ENCODE peak calls at places on chromosomes 2 and 18, in nine cellular contexts. D is C1 segment of cervical spinal cord; L is midbrain; I is MCF 10A; J is cardiac muscle cell; O is Kasumi-1; G is activated CD8-positive, alpha-beta memory T cell treated with anti-CD3 and anti-CD28 coated beads for 48 hours; H is neural progenitor cell; S is NCI-H2227 treated with DMSO at 0.1 percent for 48 hours. Q is an unnamed sample.

GRCh38 chr18:37393945-37394609 is 171.5 kb downstream of the CELF4 start:
- DNase-seq in J (peak), S (peak), G (no peak), H (peak), I (peak), O (no peak), D (peak), L (peak), Q (peak)

GRCh38 chr2:47058061-47058931 is 96.8 kb downstream of the STPG4 start:
- DNase-seq in I (peak), L (peak), D (peak), O (peak), J (peak), G (no peak), S (no peak), H (no peak), Q (no peak)

GRCh38 chr2:235861383-235861782 is 306.8 kb downstream of the GBX2 start:
- DNase-seq in J (no peak), O (no peak), S (peak), H (no peak), G (no peak), I (no peak), L (no peak), D (no peak), Q (no peak)

GRCh38 chr2:138247302-138247701 is 254.3 kb upstream of the SPOPL start:
- DNase-seq in D (no peak), S (no peak), L (no peak), I (peak), G (no peak), H (no peak), J (no peak), O (no peak), Q (no peak)

GRCh38 chr18:44716697-44717163 is 36.0 kb downstream of the SETBP1 start:
- DNase-seq in I (peak), L (no peak), G (no peak), H (no peak), J (no peak), D (no peak), O (no peak), S (no peak), Q (no peak)

GRCh38 chr2:190860985-190861721 is 19.5 kb upstream of the GLS start:
- DNase-seq in J (no peak), H (peak), O (no peak), L (no peak), D (no peak), S (no peak), G (no peak), I (no peak), Q (peak)

GRCh38 chr2:169716229-169716886 is 17.3 kb upstream of the KLHL23 start:
- DNase-seq in H (no peak), D (no peak), S (no peak), G (no peak), L (no peak), I (no peak), J (peak), O (no peak), Q (no peak)

GRCh38 chr2:217186565-217187218 is 326.8 kb upstream of the TNP1 start:
- DNase-seq in H (no peak), D (no peak), L (no peak), I (no peak), O (no peak), J (no peak), S (no peak), G (no peak), Q (no peak)

GRCh38 chr2:173981520-173981919 is 16.3 kb upstream of the SP3 start:
- DNase-seq in G (no peak), O (no peak), I (no peak), L (no peak), J (no peak), D (no peak), H (no peak), S (no peak), Q (no peak)

GRCh38 chr18:11947214-11948119 is 33.8 kb upstream of the IMPA2 start:
- DNase-seq in H (peak), S (peak), L (peak), I (peak), J (peak), O (peak), D (peak), G (peak), Q (peak)

GRCh38 chr2:68807821-68808266 is 63.4 kb downstream of the BMP10 start:
- DNase-seq in S (no peak), G (no peak), O (peak), J (peak), D (no peak), H (no peak), I (peak), L (no peak), Q (no peak)

GRCh38 chr2:74658516-74658915 is 4.5 kb downstream of the SEMA4F start:
- DNase-seq in O (no peak), H (no peak), I (no peak), D (no peak), J (peak), G (no peak), L (no peak), S (no peak), Q (no peak)

GRCh38 chr2:201357216-201357615 is at the start of gene FLACC1:
- DNase-seq in D (no peak), I (peak), G (no peak), L (peak), J (peak), S (no peak), O (no peak), H (peak), Q (peak)

GRCh38 chr18:42163316-42163715 is 208.3 kb downstream of the PIK3C3 start:
- DNase-seq in J (no peak), G (no peak), D (no peak), H (no peak), O (no peak), S (no peak), L (no peak), I (no peak), Q (no peak)

GRCh38 chr2:159904127-159904564 is 106.1 kb upstream of the CD302 start:
- DNase-seq in D (no peak), I (no peak), J (no peak), O (peak), H (no peak), G (no peak), S (no peak), L (no peak), Q (no peak)

GRCh38 chr2:108351889-108352288 is 25.9 kb upstream of the SULT1C4 start:
- DNase-seq in H (no peak), I (peak), J (peak), S (no peak), G (no peak), L (no peak), O (no peak), D (no peak), Q (no peak)

GRCh38 chr2:218168635-218169462 is 2.1 kb upstream of the CXCR1 start:
- DNase-seq in S (no peak), O (peak), J (peak), L (peak), H (peak), D (no peak), G (peak), I (peak), Q (peak)

GRCh38 chr2:49770919-49771318 is 616.6 kb upstream of the FSHR start:
- DNase-seq in L (peak), I (peak), G (no peak), O (no peak), J (peak), S (no peak), D (peak), H (peak), Q (peak)

GRCh38 chr2:205775091-205775876 is 93.0 kb downstream of the NRP2 start:
- DNase-seq in I (peak), G (no peak), J (peak), D (no peak), S (peak), O (no peak), L (no peak), H (peak), Q (no peak)

GRCh38 chr2:215973954-215974699 is 39.2 kb downstream of the MREG start:
- DNase-seq in I (peak), D (no peak), S (no peak), L (no peak), G (no peak), H (no peak), O (peak), J (peak), Q (peak)

GRCh38 chr2:233063269-233063975 is 3.3 kb downstream of the INPP5D start:
- DNase-seq in S (no peak), H (peak), I (no peak), L (no peak), J (no peak), O (no peak), D (no peak), G (no peak), Q (no peak)

GRCh38 chr2:58131191-58132011 is 84.8 kb downstream of the VRK2 start:
- DNase-seq in I (no peak), J (peak), L (peak), D (no peak), S (peak), O (no peak), G (no peak), H (no peak), Q (no peak)

GRCh38 chr2:133936096-133936495 is 317.8 kb upstream of the MGAT5 start:
- DNase-seq in L (no peak), I (no peak), O (no peak), S (no peak), D (no peak), H (no peak), J (no peak), G (no peak), Q (no peak)

GRCh38 chr2:144546933-144547332 is 27.0 kb upstream of the ZEB2 start:
- DNase-seq in G (no peak), S (no peak), H (no peak), O (peak), D (no peak), J (no peak), I (no peak), L (no peak), Q (no peak)

GRCh38 chr2:96729748-96730147 is 10.1 kb downstream of the LMAN2L start:
- DNase-seq in S (no peak), O (no peak), J (no peak), H (no peak), I (no peak), L (no peak), G (no peak), D (no peak), Q (no peak)

GRCh38 chr2:1489486-1489885 is 76.2 kb downstream of the TPO start:
- DNase-seq in H (no peak), I (no peak), L (no peak), S (no peak), O (no peak), D (no peak), G (no peak), J (no peak), Q (no peak)

GRCh38 chr2:17680119-17680518 is 73.5 kb downstream of the SMC6 start:
- DNase-seq in L (no peak), O (no peak), G (no peak), H (no peak), S (no peak), J (peak), D (no peak), I (peak), Q (no peak)

GRCh38 chr18:76262956-76263955 is 231.8 kb downstream of the ZNF516 start:
- DNase-seq in O (no peak), J (no peak), I (no peak), D (no peak), S (peak), L (no peak), H (peak), G (no peak), Q (no peak)

GRCh38 chr18:63882333-63883141 is 5.0 kb upstream of the SERPINB2 start:
- DNase-seq in G (no peak), J (peak), S (no peak), H (no peak), I (peak), O (no peak), D (no peak), L (no peak), Q (peak)

GRCh38 chr2:183533021-183533420 is 408.8 kb downstream of the NUP35 start:
- DNase-seq in G (no peak), L (no peak), D (no peak), I (no peak), J (no peak), H (no peak), S (no peak), O (no peak), Q (no peak)

GRCh38 chr18:8116346-8117007 is 492.8 kb upstream of the RAB12 start:
- DNase-seq in D (no peak), J (peak), S (no peak), G (no peak), I (peak), O (no peak), L (no peak), H (no peak), Q (peak)

GRCh38 chr2:36967236-36967876 is 1.0 kb upstream of the STRN start:
- DNase-seq in G (no peak), O (peak), I (peak), S (peak), J (no peak), H (no peak), D (no peak), L (no peak), Q (no peak)

GRCh38 chr2:19158211-19158610 is 200.2 kb downstream of the OSR1 start:
- DNase-seq in I (no peak), H (no peak), L (no peak), G (no peak), J (no peak), S (no peak), O (no peak), D (no peak), Q (no peak)

GRCh38 chr2:10120938-10121574 is 1.5 kb upstream of the RRM2 start:
- DNase-seq in S (no peak), O (peak), J (peak), H (no peak), D (no peak), I (peak), L (no peak), G (no peak), Q (no peak)

GRCh38 chr2:127637725-127638252 is 8.2 kb upstream of the GPR17 start:
- DNase-seq in D (no peak), I (peak), L (no peak), S (no peak), J (peak), H (peak), G (no peak), O (peak), Q (peak)

GRCh38 chr2:127173073-127173472 is 47.0 kb downstream of the CYP27C1 start:
- DNase-seq in L (no peak), I (peak), J (peak), O (no peak), S (no peak), H (no peak), D (no peak), G (no peak), Q (no peak)

GRCh38 chr2:101003278-101003775 is 1.2 kb downstream of the RPL31 start:
- DNase-seq in L (no peak), S (no peak), G (no peak), J (peak), H (peak), O (no peak), I (no peak), D (no peak), Q (no peak)

GRCh38 chr18:3747176-3747973 is 297.4 kb downstream of the TGIF1 start:
- DNase-seq in G (no peak), O (no peak), L (no peak), H (no peak), I (peak), J (peak), D (no peak), S (no peak), Q (no peak)

GRCh38 chr2:24860631-24861030 is 59.4 kb downstream of the ADCY3 start:
- DNase-seq in O (no peak), J (no peak), H (no peak), L (no peak), I (no peak), G (no peak), D (no peak), S (no peak), Q (no peak)